ENCODE peak calls at places on chromosome 5, in ten cellular contexts. One of them, this sample, is unnamed.

GRCh38 chr5:93570294-93571110 is 10.5 kb downstream of the NR2F1-AS1 start:
- DNase-seq in GM12878: no peak
- DNase-seq in ovary: no peak
- DNase-seq in fibroblast of lung: no peak
- DNase-seq in CD8-positive, alpha-beta memory T cell: no peak
- DNase-seq in BJ: no peak
- DNase-seq in foreskin fibroblast: no peak
- DNase-seq in dorsolateral prefrontal cortex: no peak
- DNase-seq in cardiac muscle cell: no peak
- DNase-seq in hepatocyte: no peak
- DNase-seq in this sample: no peak

GRCh38 chr5:52809884-52810283 is 22.2 kb downstream of the ITGA1 start:
- DNase-seq in foreskin fibroblast: peak
- DNase-seq in cardiac muscle cell: no peak
- DNase-seq in dorsolateral prefrontal cortex: no peak
- DNase-seq in hepatocyte: no peak
- DNase-seq in BJ: no peak
- DNase-seq in CD8-positive, alpha-beta memory T cell: no peak
- DNase-seq in GM12878: no peak
- DNase-seq in ovary: no peak
- DNase-seq in fibroblast of lung: peak
- DNase-seq in this sample: no peak

GRCh38 chr5:159969966-159970365 is 39.0 kb upstream of the TTC1 start:
- DNase-seq in ovary: no peak
- DNase-seq in dorsolateral prefrontal cortex: no peak
- DNase-seq in fibroblast of lung: no peak
- DNase-seq in foreskin fibroblast: peak
- DNase-seq in CD8-positive, alpha-beta memory T cell: no peak
- DNase-seq in hepatocyte: no peak
- DNase-seq in GM12878: no peak
- DNase-seq in BJ: no peak
- DNase-seq in cardiac muscle cell: no peak
- DNase-seq in this sample: no peak

GRCh38 chr5:135493406-135494180 is 41.4 kb upstream of the TIFAB start:
- DNase-seq in BJ: peak
- DNase-seq in ovary: no peak
- DNase-seq in hepatocyte: no peak
- DNase-seq in CD8-positive, alpha-beta memory T cell: no peak
- DNase-seq in fibroblast of lung: peak
- DNase-seq in dorsolateral prefrontal cortex: no peak
- DNase-seq in cardiac muscle cell: no peak
- DNase-seq in foreskin fibroblast: peak
- DNase-seq in GM12878: no peak
- DNase-seq in this sample: no peak

GRCh38 chr5:5321137-5321536 is 101.3 kb upstream of the ICE1 start:
- DNase-seq in BJ: no peak
- DNase-seq in dorsolateral prefrontal cortex: no peak
- DNase-seq in cardiac muscle cell: no peak
- DNase-seq in ovary: no peak
- DNase-seq in CD8-positive, alpha-beta memory T cell: no peak
- DNase-seq in foreskin fibroblast: no peak
- DNase-seq in GM12878: no peak
- DNase-seq in fibroblast of lung: no peak
- DNase-seq in hepatocyte: no peak
- DNase-seq in this sample: no peak

GRCh38 chr5:174384509-174384947 is 339.0 kb downstream of the NSG2 start:
- DNase-seq in hepatocyte: peak
- DNase-seq in dorsolateral prefrontal cortex: no peak
- DNase-seq in CD8-positive, alpha-beta memory T cell: no peak
- DNase-seq in GM12878: no peak
- DNase-seq in ovary: no peak
- DNase-seq in foreskin fibroblast: peak
- DNase-seq in cardiac muscle cell: peak
- DNase-seq in BJ: peak
- DNase-seq in fibroblast of lung: peak
- DNase-seq in this sample: no peak

GRCh38 chr5:5494489-5495402 is 72.3 kb downstream of the ICE1 start:
- DNase-seq in ovary: peak
- DNase-seq in dorsolateral prefrontal cortex: peak
- DNase-seq in foreskin fibroblast: peak
- DNase-seq in GM12878: peak
- DNase-seq in CD8-positive, alpha-beta memory T cell: peak
- DNase-seq in cardiac muscle cell: peak
- DNase-seq in fibroblast of lung: peak
- DNase-seq in BJ: no peak
- DNase-seq in hepatocyte: peak
- DNase-seq in this sample: no peak

GRCh38 chr5:53343187-53343586 is 137.2 kb upstream of the FST start:
- DNase-seq in cardiac muscle cell: no peak
- DNase-seq in BJ: peak
- DNase-seq in CD8-positive, alpha-beta memory T cell: no peak
- DNase-seq in fibroblast of lung: peak
- DNase-seq in hepatocyte: peak
- DNase-seq in dorsolateral prefrontal cortex: no peak
- DNase-seq in ovary: no peak
- DNase-seq in foreskin fibroblast: peak
- DNase-seq in GM12878: no peak
- DNase-seq in this sample: no peak

GRCh38 chr5:127112347-127112864 is 39.1 kb upstream of the C5orf63 start:
- DNase-seq in BJ: no peak
- DNase-seq in fibroblast of lung: peak
- DNase-seq in foreskin fibroblast: peak
- DNase-seq in cardiac muscle cell: no peak
- DNase-seq in GM12878: no peak
- DNase-seq in CD8-positive, alpha-beta memory T cell: no peak
- DNase-seq in hepatocyte: no peak
- DNase-seq in ovary: no peak
- DNase-seq in dorsolateral prefrontal cortex: no peak
- DNase-seq in this sample: no peak

GRCh38 chr5:181054871-181055494 is 14.9 kb downstream of the BTNL9 start:
- DNase-seq in cardiac muscle cell: no peak
- DNase-seq in fibroblast of lung: no peak
- DNase-seq in dorsolateral prefrontal cortex: no peak
- DNase-seq in BJ: no peak
- DNase-seq in foreskin fibroblast: no peak
- DNase-seq in GM12878: no peak
- DNase-seq in hepatocyte: no peak
- DNase-seq in ovary: no peak
- DNase-seq in CD8-positive, alpha-beta memory T cell: no peak
- DNase-seq in this sample: no peak

GRCh38 chr5:181052928-181053759 is 13.1 kb downstream of the BTNL9 start:
- DNase-seq in ovary: no peak
- DNase-seq in CD8-positive, alpha-beta memory T cell: no peak
- DNase-seq in BJ: no peak
- DNase-seq in fibroblast of lung: no peak
- DNase-seq in GM12878: no peak
- DNase-seq in cardiac muscle cell: peak
- DNase-seq in dorsolateral prefrontal cortex: no peak
- DNase-seq in hepatocyte: peak
- DNase-seq in foreskin fibroblast: peak
- DNase-seq in this sample: no peak

GRCh38 chr5:181053760-181054122 is 13.7 kb downstream of the BTNL9 start:
- DNase-seq in CD8-positive, alpha-beta memory T cell: no peak
- DNase-seq in ovary: no peak
- DNase-seq in BJ: no peak
- DNase-seq in cardiac muscle cell: no peak
- DNase-seq in dorsolateral prefrontal cortex: no peak
- DNase-seq in fibroblast of lung: no peak
- DNase-seq in hepatocyte: no peak
- DNase-seq in foreskin fibroblast: peak
- DNase-seq in GM12878: no peak
- DNase-seq in this sample: no peak

GRCh38 chr5:181052526-181052927 is 12.5 kb downstream of the BTNL9 start:
- DNase-seq in BJ: no peak
- DNase-seq in fibroblast of lung: peak
- DNase-seq in foreskin fibroblast: peak
- DNase-seq in GM12878: no peak
- DNase-seq in dorsolateral prefrontal cortex: no peak
- DNase-seq in cardiac muscle cell: no peak
- DNase-seq in CD8-positive, alpha-beta memory T cell: no peak
- DNase-seq in ovary: no peak
- DNase-seq in hepatocyte: no peak
- DNase-seq in this sample: peak

DNA sequence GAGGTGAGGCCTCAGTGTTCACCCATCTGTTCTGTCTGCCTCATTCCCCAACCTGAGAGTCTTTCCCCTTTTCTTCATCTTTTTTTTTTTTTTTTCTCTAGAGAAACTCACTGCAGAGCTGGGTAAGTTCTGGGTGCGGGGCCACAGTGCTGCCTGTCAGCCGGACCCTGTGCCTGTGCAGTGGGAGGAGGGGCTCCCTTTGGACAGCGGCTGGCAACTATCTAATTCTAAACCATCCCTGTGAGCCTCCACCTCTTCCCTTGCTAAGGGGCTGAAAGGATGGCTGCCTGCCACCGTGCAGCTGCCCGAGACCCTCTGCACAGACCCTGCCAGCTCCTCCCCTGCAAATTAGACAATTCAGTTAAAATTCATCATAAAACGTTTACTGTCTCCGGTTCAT is 14.1 kb downstream of the BTNL9 start:
- DNase-seq in ovary: no peak
- DNase-seq in hepatocyte: no peak
- DNase-seq in GM12878: no peak
- DNase-seq in CD8-positive, alpha-beta memory T cell: no peak
- DNase-seq in dorsolateral prefrontal cortex: no peak
- DNase-seq in BJ: no peak
- DNase-seq in cardiac muscle cell: no peak
- DNase-seq in foreskin fibroblast: no peak
- DNase-seq in fibroblast of lung: no peak
- DNase-seq in this sample: no peak
- H3K4me3 ChIP-seq in ovary: no peak
- H3K4me3 ChIP-seq in hepatocyte: no peak
- H3K4me3 ChIP-seq in GM12878: no peak
- H3K4me3 ChIP-seq in CD8-positive, alpha-beta memory T cell: no peak
- H3K4me3 ChIP-seq in dorsolateral prefrontal cortex: peak
- H3K4me3 ChIP-seq in BJ: no peak
- H3K4me3 ChIP-seq in cardiac muscle cell: no peak
- H3K4me3 ChIP-seq in foreskin fibroblast: no peak
- H3K4me3 ChIP-seq in fibroblast of lung: no peak
- H3K4me3 ChIP-seq in this sample: no peak

GRCh38 chr5:72064801-72065570 is 42.3 kb upstream of the MAP1B start:
- DNase-seq in GM12878: no peak
- DNase-seq in dorsolateral prefrontal cortex: no peak
- DNase-seq in CD8-positive, alpha-beta memory T cell: no peak
- DNase-seq in hepatocyte: no peak
- DNase-seq in ovary: no peak
- DNase-seq in cardiac muscle cell: no peak
- DNase-seq in foreskin fibroblast: no peak
- DNase-seq in fibroblast of lung: no peak
- DNase-seq in BJ: no peak
- DNase-seq in this sample: no peak

GRCh38 chr5:72066658-72067057 is 40.6 kb upstream of the MAP1B start:
- DNase-seq in ovary: no peak
- DNase-seq in hepatocyte: peak
- DNase-seq in CD8-positive, alpha-beta memory T cell: no peak
- DNase-seq in fibroblast of lung: peak
- DNase-seq in foreskin fibroblast: peak
- DNase-seq in GM12878: no peak
- DNase-seq in dorsolateral prefrontal cortex: no peak
- DNase-seq in cardiac muscle cell: no peak
- DNase-seq in BJ: peak
- DNase-seq in this sample: no peak

GRCh38 chr5:72063219-72063819 is 44.0 kb upstream of the MAP1B start:
- DNase-seq in GM12878: no peak
- DNase-seq in hepatocyte: peak
- DNase-seq in fibroblast of lung: peak
- DNase-seq in dorsolateral prefrontal cortex: no peak
- DNase-seq in foreskin fibroblast: peak
- DNase-seq in BJ: no peak
- DNase-seq in cardiac muscle cell: peak
- DNase-seq in ovary: peak
- DNase-seq in CD8-positive, alpha-beta memory T cell: no peak
- DNase-seq in this sample: peak

GRCh38 chr5:72067682-72068470 is 39.4 kb upstream of the MAP1B start:
- DNase-seq in foreskin fibroblast: peak
- DNase-seq in ovary: no peak
- DNase-seq in fibroblast of lung: peak
- DNase-seq in CD8-positive, alpha-beta memory T cell: no peak
- DNase-seq in GM12878: no peak
- DNase-seq in hepatocyte: peak
- DNase-seq in dorsolateral prefrontal cortex: no peak
- DNase-seq in cardiac muscle cell: no peak
- DNase-seq in BJ: peak
- DNase-seq in this sample: no peak

GRCh38 chr5:72065751-72066255 is 41.5 kb upstream of the MAP1B start:
- DNase-seq in GM12878: no peak
- DNase-seq in cardiac muscle cell: peak
- DNase-seq in dorsolateral prefrontal cortex: no peak
- DNase-seq in hepatocyte: peak
- DNase-seq in foreskin fibroblast: peak
- DNase-seq in fibroblast of lung: peak
- DNase-seq in BJ: no peak
- DNase-seq in ovary: no peak
- DNase-seq in CD8-positive, alpha-beta memory T cell: no peak
- DNase-seq in this sample: no peak
- H3K4me3 ChIP-seq in GM12878: no peak
- H3K4me3 ChIP-seq in cardiac muscle cell: no peak
- H3K4me3 ChIP-seq in dorsolateral prefrontal cortex: no peak
- H3K4me3 ChIP-seq in hepatocyte: no peak
- H3K4me3 ChIP-seq in foreskin fibroblast: no peak
- H3K4me3 ChIP-seq in fibroblast of lung: no peak
- H3K4me3 ChIP-seq in BJ: no peak
- H3K4me3 ChIP-seq in ovary: no peak
- H3K4me3 ChIP-seq in CD8-positive, alpha-beta memory T cell: no peak
- H3K4me3 ChIP-seq in this sample: no peak

DNA sequence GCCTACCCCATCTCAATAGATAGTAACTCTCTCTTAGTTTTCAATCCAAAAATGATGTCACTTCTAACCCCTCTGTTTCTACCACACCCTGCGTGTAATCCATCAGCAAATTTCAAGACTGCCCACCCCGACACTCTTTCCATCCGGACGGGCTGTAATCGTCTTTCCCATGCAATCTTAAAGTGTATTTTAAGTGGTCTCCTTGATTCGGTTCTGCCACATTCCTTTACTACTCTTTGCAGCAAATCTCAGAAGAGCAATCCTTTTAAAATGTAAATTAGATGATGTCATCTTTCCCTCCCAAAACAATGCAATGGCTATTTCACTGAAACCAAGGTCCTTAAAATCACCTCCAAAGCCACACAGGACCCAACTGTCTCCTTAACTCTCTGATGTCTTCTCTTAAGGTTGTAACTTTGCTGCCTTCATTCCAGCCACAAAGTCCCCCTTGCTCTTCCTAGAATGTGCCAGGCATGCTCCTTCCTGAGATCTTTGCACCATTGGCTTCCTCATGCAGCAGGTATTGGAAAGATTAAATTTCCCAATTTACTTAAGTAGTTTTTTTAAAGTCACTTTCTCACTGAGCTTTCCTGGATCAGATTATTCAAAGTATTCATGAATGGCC is 932.5 kb upstream of the WWC1 start:
- DNase-seq in GM12878: no peak
- DNase-seq in dorsolateral prefrontal cortex: no peak
- DNase-seq in cardiac muscle cell: no peak
- DNase-seq in ovary: no peak
- DNase-seq in fibroblast of lung: no peak
- DNase-seq in hepatocyte: no peak
- DNase-seq in BJ: no peak
- DNase-seq in CD8-positive, alpha-beta memory T cell: no peak
- DNase-seq in foreskin fibroblast: no peak
- DNase-seq in this sample: no peak
- H3K4me3 ChIP-seq in GM12878: no peak
- H3K4me3 ChIP-seq in dorsolateral prefrontal cortex: no peak
- H3K4me3 ChIP-seq in cardiac muscle cell: no peak
- H3K4me3 ChIP-seq in ovary: no peak
- H3K4me3 ChIP-seq in fibroblast of lung: no peak
- H3K4me3 ChIP-seq in hepatocyte: no peak
- H3K4me3 ChIP-seq in BJ: no peak
- H3K4me3 ChIP-seq in CD8-positive, alpha-beta memory T cell: no peak
- H3K4me3 ChIP-seq in foreskin fibroblast: no peak
- H3K4me3 ChIP-seq in this sample: no peak

GRCh38 chr5:141343242-141343952 is at the start of gene PCDHGA3:
- DNase-seq in foreskin fibroblast: peak
- DNase-seq in cardiac muscle cell: no peak
- DNase-seq in GM12878: no peak
- DNase-seq in fibroblast of lung: peak
- DNase-seq in dorsolateral prefrontal cortex: no peak
- DNase-seq in ovary: no peak
- DNase-seq in BJ: no peak
- DNase-seq in hepatocyte: no peak
- DNase-seq in CD8-positive, alpha-beta memory T cell: no peak
- DNase-seq in this sample: no peak
- H3K4me3 ChIP-seq in foreskin fibroblast: peak
- H3K4me3 ChIP-seq in cardiac muscle cell: no peak
- H3K4me3 ChIP-seq in GM12878: peak
- H3K4me3 ChIP-seq in fibroblast of lung: no peak
- H3K4me3 ChIP-seq in dorsolateral prefrontal cortex: no peak
- H3K4me3 ChIP-seq in ovary: peak
- H3K4me3 ChIP-seq in BJ: peak
- H3K4me3 ChIP-seq in hepatocyte: no peak
- H3K4me3 ChIP-seq in CD8-positive, alpha-beta memory T cell: no peak
- H3K4me3 ChIP-seq in this sample: no peak

This sample was measured in Jurkat, Clone E6-1.